ENCODE peak calls at places on chromosomes 11 and 22, in six cellular contexts. Q is astrocyte, L is fibroblast of mammary gland, K is esophagus squamous epithelium, F is astrocyte of the spinal cord, V is mucosa of descending colon. A is an unnamed sample.
A peak's percentile ranks its signal among the peaks of the same experiment; 100 is the strongest.

GRCh38 chr22:32858121-32858703 is 56.7 kb downstream of the TIMP3 start:
- DNase-seq in Q (no peak), L (no peak), K (no peak), F (no peak), V (no peak), A (no peak)

GRCh38 chr11:130719516-130719915 is 196.8 kb downstream of the SNX19 start:
- DNase-seq in Q (peak; percentile 92), L (peak; percentile 15), K (no peak), F (peak; percentile 71), V (no peak), A (no peak)

GRCh38 chr11:80167766-80168165 is 726.9 kb upstream of the TENM4 start:
- DNase-seq in Q (peak; percentile 28), L (no peak), K (no peak), F (peak; percentile 15), V (no peak), A (peak; percentile 15)

GRCh38 chr11:17777086-17777725 is 42.6 kb downstream of the KCNC1 start:
- DNase-seq in Q (no peak), L (no peak), K (no peak), F (no peak), V (no peak), A (no peak)

GRCh38 chr11:46038529-46038928 is 82.7 kb downstream of the PHF21A start:
- DNase-seq in Q (no peak), L (no peak), K (no peak), F (no peak), V (no peak), A (no peak)

GRCh38 chr11:119375629-119376196 is 5.8 kb downstream of the USP2 start:
- DNase-seq in Q (peak; percentile 71), L (peak; percentile 96), K (no peak), F (peak; percentile 74), V (no peak), A (no peak)

GRCh38 chr22:22463855-22464540 is 44.5 kb downstream of the ZNF280B start:
- DNase-seq in Q (peak; percentile 20), L (peak; percentile 64), K (no peak), F (peak; percentile 52), V (peak; percentile 82), A (peak; percentile 72)

GRCh38 chr22:31561970-31562369 is 65.6 kb downstream of the SFI1 start:
- DNase-seq in Q (no peak), L (no peak), K (no peak), F (no peak), V (no peak), A (no peak)

GRCh38 chr22:38455530-38456271 is 702 bp upstream of the KCNJ4 start:
- DNase-seq in Q (no peak), L (no peak), K (no peak), F (no peak), V (no peak), A (no peak)

GRCh38 chr11:17443423-17443822 is 33.2 kb downstream of the ABCC8 start:
- DNase-seq in Q (no peak), L (no peak), K (no peak), F (no peak), V (no peak), A (no peak)

GRCh38 chr11:130849215-130849568 is 67.1 kb downstream of the SNX19 start:
- DNase-seq in Q (peak; percentile 88), L (peak; percentile 93), K (no peak), F (peak; percentile 69), V (no peak), A (no peak)

GRCh38 chr22:42786606-42787356 is 66.1 kb upstream of the A4GALT start:
- DNase-seq in Q (no peak), L (no peak), K (no peak), F (no peak), V (no peak), A (no peak)

GRCh38 chr22:39474351-39474991 is 17.7 kb downstream of the MGAT3 start:
- DNase-seq in Q (no peak), L (no peak), K (no peak), F (no peak), V (peak; percentile 74), A (no peak)

GRCh38 chr22:29344137-29344536 is 28.6 kb upstream of the RASL10A start:
- DNase-seq in Q (peak; percentile 97), L (peak; percentile 82), K (no peak), F (peak; percentile 96), V (no peak), A (no peak)

GRCh38 chr11:132284611-132285010 is 914.2 kb downstream of the NTM start:
- DNase-seq in Q (no peak), L (no peak), K (no peak), F (no peak), V (no peak), A (no peak)

GRCh38 chr11:79201637-79202347 is 239.0 kb downstream of the TENM4 start:
- DNase-seq in Q (no peak), L (peak; percentile 15), K (no peak), F (no peak), V (no peak), A (peak; percentile 6)

DNA sequence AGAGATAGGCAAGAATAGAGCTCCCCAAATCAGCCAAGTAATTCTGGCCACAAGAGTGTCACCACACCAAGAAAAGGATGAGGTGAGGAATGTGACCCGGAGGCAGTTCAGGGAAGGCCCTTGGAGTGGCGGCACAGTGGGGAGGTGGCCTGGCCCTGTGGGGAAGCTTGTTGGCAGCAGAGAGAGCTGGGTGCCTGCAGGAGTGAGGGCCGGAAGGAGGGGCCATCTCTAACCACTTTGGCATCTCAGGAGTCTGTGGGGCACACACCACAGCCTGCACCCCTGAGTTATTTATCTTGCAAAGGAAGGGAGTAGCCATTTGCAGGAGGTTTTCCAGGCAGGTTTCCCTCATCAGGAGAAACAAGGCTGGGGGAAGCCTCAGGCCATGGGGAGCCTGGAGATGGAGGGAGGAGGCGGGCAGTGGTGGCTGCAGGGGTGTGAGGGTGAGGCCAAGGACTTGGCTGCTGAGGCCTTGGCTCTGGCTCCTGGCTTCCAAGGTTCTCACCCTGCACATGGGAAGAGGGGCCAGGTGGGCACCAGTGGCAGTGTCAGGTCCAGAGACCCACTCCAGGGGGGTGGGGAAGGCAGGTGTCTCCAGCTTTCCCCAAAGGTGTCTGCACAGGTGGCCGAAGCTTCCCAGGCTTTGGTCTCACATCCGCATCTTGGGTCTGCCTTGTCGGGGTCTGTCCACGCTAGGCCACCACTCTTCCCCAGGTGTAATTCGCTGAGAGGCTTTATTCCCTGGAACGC is 370.2 kb downstream of the CTTN start:
- DNase-seq in Q (no peak), L (no peak), K (no peak), F (no peak), V (no peak), A (no peak)
- TF ChIP-seq CTCF in Q (no peak), L (no peak), K (no peak), F (no peak), V (no peak), A (no peak)

DNA sequence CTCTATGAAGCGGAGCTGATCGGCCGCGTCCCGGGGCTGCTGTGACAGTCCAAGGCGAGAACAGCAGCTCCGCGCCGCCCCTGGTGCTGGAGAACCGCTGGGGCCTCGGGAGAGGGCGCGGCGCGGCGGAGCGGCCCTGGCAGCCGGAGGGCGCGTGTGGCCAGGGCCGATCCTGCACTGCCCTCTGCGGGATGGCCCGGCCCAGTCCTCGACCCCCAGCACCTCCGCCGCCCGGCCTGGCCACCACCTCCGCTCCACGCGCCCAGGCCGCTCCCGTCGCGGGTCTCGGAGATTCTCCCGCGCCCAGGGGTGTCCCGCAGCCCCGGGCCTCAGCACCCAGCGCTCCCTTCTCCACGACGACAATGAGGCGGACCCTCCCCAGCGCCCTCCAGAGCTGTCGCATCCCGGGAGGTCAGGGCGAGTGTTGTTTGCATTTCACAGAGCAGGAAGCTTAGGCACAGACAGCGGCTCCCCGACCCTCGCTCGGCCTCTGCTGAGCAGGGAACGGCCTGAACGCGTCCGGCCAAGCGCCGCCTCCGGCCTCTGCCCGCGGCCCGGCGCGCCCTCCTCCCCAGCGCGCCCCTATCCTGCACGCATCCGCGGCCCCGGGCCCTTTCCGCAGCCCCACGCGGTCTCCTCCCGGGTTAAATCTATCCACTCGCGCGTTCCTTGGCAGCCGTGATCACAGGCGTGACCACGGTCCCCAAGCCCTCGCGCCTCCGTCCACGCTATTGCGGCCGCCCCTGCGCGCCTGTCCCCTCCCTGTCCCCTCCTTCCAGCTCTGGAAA is 109.7 kb downstream of the WNT7B start:
- DNase-seq in Q (no peak), L (peak; percentile 25), K (no peak), F (no peak), V (no peak), A (no peak)
- TF ChIP-seq CTCF in Q (no peak), L (no peak), K (no peak), F (peak; percentile 21), V (no peak), A (no peak)

GRCh38 chr22:24177456-24177855 is 3.8 kb upstream of the SUSD2 start:
- DNase-seq in Q (no peak), L (no peak), K (no peak), F (no peak), V (no peak), A (no peak)

GRCh38 chr22:24177045-24177444 is 4.2 kb upstream of the SUSD2 start:
- DNase-seq in Q (no peak), L (no peak), K (no peak), F (no peak), V (no peak), A (no peak)

GRCh38 chr22:24178021-24178431 is 3.3 kb upstream of the SUSD2 start:
- DNase-seq in Q (no peak), L (no peak), K (no peak), F (no peak), V (no peak), A (no peak)

GRCh38 chr22:24179478-24180210 is 1.6 kb upstream of the SUSD2 start:
- DNase-seq in Q (no peak), L (no peak), K (no peak), F (no peak), V (no peak), A (no peak)

DNA sequence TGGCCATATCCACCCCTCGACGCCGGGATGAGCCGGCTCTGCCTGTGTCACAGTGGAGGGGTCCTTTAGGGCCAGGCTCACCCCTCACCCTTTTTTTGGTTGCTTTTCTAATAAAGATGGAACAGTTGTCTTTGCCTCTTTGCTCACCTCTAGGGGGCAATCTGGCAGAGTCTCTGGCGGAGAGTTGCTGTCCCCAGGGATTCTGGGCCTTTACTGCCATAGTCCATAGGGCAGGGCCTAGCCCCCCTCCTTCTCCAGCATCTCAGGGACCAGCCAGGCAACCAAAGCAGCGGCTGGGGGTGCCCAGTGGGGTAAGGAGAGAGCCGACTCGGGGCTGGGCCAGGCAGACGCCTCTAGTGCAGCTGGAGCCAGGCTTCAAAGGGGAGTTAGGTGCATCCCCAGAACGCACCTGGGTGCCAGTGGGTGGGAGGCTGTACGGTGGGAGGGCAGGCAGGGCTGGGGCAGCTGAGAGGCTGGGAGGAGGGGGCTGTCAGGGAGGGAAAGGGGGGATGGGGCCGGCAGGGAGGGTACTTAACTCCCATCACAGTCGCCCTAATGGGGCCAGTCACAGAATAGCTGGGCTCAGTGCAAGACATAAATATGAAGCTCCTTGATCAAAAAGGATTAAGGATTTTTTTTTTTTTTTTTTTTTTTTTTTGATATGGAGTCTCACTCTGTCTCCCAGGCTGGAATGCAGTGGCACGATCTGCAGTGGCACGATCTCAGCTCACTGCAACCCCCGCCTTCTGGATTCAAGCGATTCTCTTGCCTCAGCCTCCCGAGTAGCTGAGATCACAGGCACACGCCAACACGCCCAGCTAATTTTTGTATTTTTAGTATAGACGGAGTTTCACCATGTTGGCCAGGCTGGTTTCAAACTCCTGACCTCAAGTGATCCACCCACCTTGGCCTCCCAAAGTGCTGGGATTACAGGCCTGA is 2.5 kb upstream of the SUSD2 start:
- DNase-seq in Q (no peak), L (no peak), K (no peak), F (no peak), V (no peak), A (peak; percentile 53)
- TF ChIP-seq CTCF in Q (peak; percentile 29), L (peak; percentile 41), K (no peak), F (peak; percentile 56), V (no peak), A (peak; percentile 53)

DNA sequence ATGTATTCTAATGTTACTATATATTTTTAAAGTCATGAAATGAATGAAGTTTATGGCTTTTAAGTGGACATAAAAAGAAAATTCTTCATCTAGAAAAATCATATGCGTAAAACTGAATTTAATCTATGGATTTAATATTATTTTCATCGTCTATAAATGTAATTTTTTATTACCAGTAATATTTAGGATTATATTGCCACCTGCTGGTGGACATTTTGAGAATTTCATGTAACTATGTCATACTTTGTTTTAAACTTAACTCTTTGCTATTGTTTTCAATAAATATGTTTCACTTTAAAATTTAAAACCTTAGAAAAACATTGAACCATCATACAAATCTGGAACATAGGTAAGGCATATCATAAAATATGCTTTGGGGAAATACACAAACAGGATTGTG is 66.5 kb upstream of the CEP126 start:
- DNase-seq in Q (no peak), L (peak; percentile 46), K (no peak), F (peak; percentile 36), V (peak; percentile 38), A (peak; percentile 12)
- TF ChIP-seq CTCF in Q (peak; percentile 44), L (peak; percentile 21), K (peak; percentile 51), F (peak; percentile 13), V (no peak), A (no peak)